ENCODE peak calls at places on chromosomes 2 and 18, in four cellular contexts. T, D, J and P are unnamed samples.
A peak's percentile ranks its signal among the peaks of the same experiment; 100 is the strongest.

GRCh38 chr2:190533175-190533967 is 1.2 kb downstream of the NEMP2 start:
- DNase-seq in T (no peak), D (no peak), J (no peak), P (no peak)

GRCh38 chr2:139034064-139034463 is 253.9 kb upstream of the NXPH2 start:
- DNase-seq in T (no peak), D (no peak), J (no peak), P (no peak)

GRCh38 chr2:226609361-226609760 is 190.3 kb downstream of the IRS1 start:
- DNase-seq in T (peak; percentile 65), D (no peak), J (no peak), P (no peak)

GRCh38 chr2:54728669-54729120 is 5.2 kb downstream of the EML6 start:
- DNase-seq in T (peak; percentile 74), D (no peak), J (no peak), P (no peak)

GRCh38 chr2:152585830-152586484 is 131.3 kb downstream of the PRPF40A start:
- DNase-seq in T (peak; percentile 90), D (no peak), J (no peak), P (no peak)

GRCh38 chr2:241770185-241770935 is 6.3 kb upstream of the GAL3ST2 start:
- DNase-seq in T (no peak), D (no peak), J (peak; percentile 91), P (no peak)

GRCh38 chr2:145284551-145284950 is 764.6 kb upstream of the ZEB2 start:
- DNase-seq in T (no peak), D (no peak), J (no peak), P (no peak)

GRCh38 chr2:70143314-70144150 is 47.3 kb downstream of the C2orf42 start:
- DNase-seq in T (peak; percentile 41), D (no peak), J (peak; percentile 82), P (peak; percentile 50)

GRCh38 chr2:239640676-239641580 is 240.1 kb upstream of the HDAC4 start:
- DNase-seq in T (no peak), D (no peak), J (no peak), P (peak; percentile 43)

GRCh38 chr18:57844319-57844718 is 41.2 kb upstream of the ATP8B1 start:
- DNase-seq in T (no peak), D (no peak), J (no peak), P (no peak)

GRCh38 chr2:160379399-160379798 is 114.2 kb downstream of the RBMS1 start:
- DNase-seq in T (no peak), D (no peak), J (no peak), P (no peak)

GRCh38 chr2:195304310-195304709 is 352.7 kb upstream of the SLC39A10 start:
- DNase-seq in T (peak; percentile 50), D (peak; percentile 56), J (no peak), P (no peak)

GRCh38 chr18:13137041-13137938 is 81.3 kb upstream of the LDLRAD4 start:
- DNase-seq in T (no peak), D (no peak), J (peak; percentile 59), P (peak; percentile 9)

GRCh38 chr2:112542974-112543760 is 902 bp downstream of the POLR1B start:
- DNase-seq in T (peak; percentile 21), D (no peak), J (no peak), P (no peak)

GRCh38 chr2:230520875-230521155 is 104.8 kb downstream of the SP100 start:
- DNase-seq in T (peak; percentile 72), D (no peak), J (no peak), P (no peak)

GRCh38 chr2:128376241-128377041 is 57.8 kb upstream of the HS6ST1 start:
- DNase-seq in T (no peak), D (no peak), J (peak; percentile 28), P (no peak)

GRCh38 chr2:182826051-182826450 is 40.4 kb downstream of the FRZB start:
- DNase-seq in T (no peak), D (no peak), J (no peak), P (peak; percentile 58)

GRCh38 chr18:43620936-43621335 is 343.6 kb upstream of the SYT4 start:
- DNase-seq in T (peak; percentile 35), D (no peak), J (no peak), P (peak; percentile 35)

GRCh38 chr2:28231110-28231621 is 161.5 kb upstream of the FOSL2 start:
- DNase-seq in T (peak; percentile 76), D (no peak), J (no peak), P (peak; percentile 9)

GRCh38 chr2:226208726-226209125 is 590.9 kb downstream of the IRS1 start:
- DNase-seq in T (peak; percentile 78), D (no peak), J (no peak), P (no peak)

GRCh38 chr2:64751286-64752260 is 97.9 kb upstream of the SERTAD2 start:
- DNase-seq in T (peak; percentile 69), D (no peak), J (peak; percentile 66), P (peak; percentile 100)

GRCh38 chr2:66803651-66804050 is 368.7 kb downstream of the MEIS1 start:
- DNase-seq in T (no peak), D (no peak), J (no peak), P (no peak)

GRCh38 chr2:214451516-214451915 is 40.7 kb downstream of the VWC2L start:
- DNase-seq in T (no peak), D (no peak), J (no peak), P (no peak)

GRCh38 chr18:9730786-9731185 is 22.7 kb downstream of the RAB31 start:
- DNase-seq in T (no peak), D (no peak), J (peak; percentile 5), P (no peak)

GRCh38 chr2:197073701-197074433 is 147.4 kb upstream of the PGAP1 start:
- DNase-seq in T (peak; percentile 84), D (no peak), J (peak; percentile 64), P (no peak)

GRCh38 chr18:80157708-80158343 is 48.8 kb downstream of the ADNP2 start:
- DNase-seq in T (peak; percentile 62), D (no peak), J (peak; percentile 77), P (peak; percentile 34)

GRCh38 chr18:34128436-34128835 is 96.3 kb downstream of the NOL4 start:
- DNase-seq in T (peak; percentile 23), D (no peak), J (no peak), P (no peak)